ENCODE peak calls at places on chromosomes 11 and 22, in six cellular contexts. J is tibial nerve; T is endothelial cell of umbilical vein; X is SJCRH30; H is heart left ventricle; K is CD8-positive, alpha-beta T cell. S is an unnamed sample.
A peak's percentile ranks its signal among the peaks of the same experiment; 100 is the strongest.

GRCh38 chr11:2164081-2164480 is 3.1 kb upstream of the INS start:
- DNase-seq in J (no peak), T (no peak), X (no peak), H (no peak), K (no peak), S (no peak)

GRCh38 chr11:33263549-33263948 is 6.4 kb downstream of the HIPK3 start:
- DNase-seq in J (no peak), T (no peak), X (no peak), H (no peak), K (no peak), S (no peak)

GRCh38 chr11:130549393-130549999 is 101.1 kb downstream of the ADAMTS15 start:
- DNase-seq in J (no peak), T (no peak), X (no peak), H (no peak), K (no peak), S (no peak)

GRCh38 chr11:69387409-69387885 is 93.5 kb downstream of the MYEOV start:
- DNase-seq in J (no peak), T (no peak), X (no peak), H (no peak), K (no peak), S (no peak)

GRCh38 chr11:9003573-9004309 is at the start of gene NRIP3:
- DNase-seq in J (peak; percentile 41), T (peak; percentile 58), X (peak; percentile 84), H (peak; percentile 74), K (peak; percentile 58), S (no peak)

GRCh38 chr22:19378362-19378711 is 53.2 kb downstream of the HIRA start:
- DNase-seq in J (no peak), T (no peak), X (no peak), H (no peak), K (no peak), S (no peak)

GRCh38 chr11:114738954-114739353 is 60.6 kb downstream of the NXPE2 start:
- DNase-seq in J (no peak), T (peak; percentile 50), X (peak; percentile 49), H (no peak), K (no peak), S (peak; percentile 3)

GRCh38 chr22:46969491-46969890 is 207.0 kb downstream of the TBC1D22A start:
- DNase-seq in J (no peak), T (no peak), X (no peak), H (no peak), K (no peak), S (no peak)

GRCh38 chr11:93591247-93591898 is 48.2 kb upstream of the SMCO4 start:
- DNase-seq in J (no peak), T (no peak), X (no peak), H (no peak), K (no peak), S (no peak)

GRCh38 chr22:49372530-49373288 is 455.0 kb downstream of the BRD1 start:
- DNase-seq in J (no peak), T (no peak), X (peak; percentile 18), H (no peak), K (no peak), S (no peak)

GRCh38 chr22:36928826-36929535 is 15.6 kb downstream of the CSF2RB start:
- DNase-seq in J (no peak), T (no peak), X (no peak), H (no peak), K (no peak), S (no peak)
- H3K27ac ChIP-seq in J (no peak overlapping the region), T (no peak overlapping the region), X (no peak overlapping the region), H (no peak overlapping the region), K (no peak overlapping the region), S (no peak overlapping the region)

DNA sequence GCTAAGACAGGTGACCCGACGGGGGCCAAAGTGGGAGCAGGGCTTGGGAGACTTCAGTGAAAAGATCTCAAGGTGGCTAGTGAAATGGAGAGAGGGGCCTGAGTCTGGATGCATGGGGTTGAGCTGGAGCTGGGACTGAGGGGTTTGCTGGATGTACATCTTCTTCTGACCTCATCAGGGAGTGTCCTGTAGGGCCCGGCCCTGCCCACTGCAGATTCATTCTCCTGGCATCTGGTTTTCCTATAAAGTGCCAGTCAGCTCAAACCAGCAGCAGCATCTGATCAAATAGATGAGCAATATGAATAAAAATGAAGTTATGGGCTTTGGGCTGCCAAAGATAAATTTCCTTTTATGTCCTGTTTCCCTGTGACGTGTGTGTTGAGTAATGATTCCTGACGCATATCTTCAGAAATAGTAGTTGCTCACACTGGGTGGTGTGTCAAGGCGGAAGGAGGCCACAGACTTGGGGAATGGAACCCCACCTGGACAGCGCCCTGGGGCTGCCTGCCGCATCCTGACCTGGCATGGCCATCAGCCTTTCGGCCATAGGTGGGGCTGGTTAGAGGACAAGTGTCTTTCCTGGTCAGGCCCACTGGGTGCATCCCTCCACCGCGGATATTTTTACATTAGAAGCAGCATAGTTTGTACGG is 135.4 kb downstream of the OSBP2 start:
- DNase-seq in J (no peak), T (peak; percentile 63), X (no peak), H (no peak), K (no peak), S (no peak)
- H3K27ac ChIP-seq in J (no peak overlapping the region), T (peak overlapping the region; percentile 69), X (no peak overlapping the region), H (no peak overlapping the region), K (no peak overlapping the region), S (no peak overlapping the region)

DNA sequence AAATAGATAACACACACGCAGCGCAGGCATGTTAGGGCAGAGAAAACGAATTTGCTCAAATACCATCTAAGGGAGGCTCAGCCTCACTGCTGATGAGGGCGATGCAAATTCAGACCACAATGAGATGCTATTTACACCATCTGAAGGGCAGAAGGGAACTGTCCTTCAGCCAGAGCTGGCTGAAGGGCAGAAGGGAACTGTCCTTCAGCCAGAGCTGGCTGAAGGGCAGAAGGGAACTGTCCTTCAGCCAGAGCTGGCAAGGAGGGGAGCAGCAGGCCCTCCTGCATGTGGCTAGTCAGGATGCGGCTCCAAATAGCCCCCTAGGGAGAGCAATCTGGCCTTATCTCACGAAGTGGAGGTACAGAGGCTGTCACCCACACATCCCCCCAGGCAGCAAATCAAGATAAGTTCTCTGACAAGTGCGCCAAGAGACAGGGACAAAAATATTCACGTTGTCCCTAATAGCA is 7.5 kb upstream of the SLC39A13 start:
- DNase-seq in J (no peak), T (no peak), X (no peak), H (no peak), K (no peak), S (no peak)
- H3K27ac ChIP-seq in J (peak overlapping the region; percentile 86), T (no peak overlapping the region), X (no peak overlapping the region), H (peak overlapping the region; percentile 64), K (no peak overlapping the region), S (peak overlapping the region; percentile 61)

GRCh38 chr11:62539238-62539925 is 7.2 kb downstream of the AHNAK start:
- DNase-seq in J (no peak), T (peak; percentile 65), X (peak; percentile 68), H (peak; percentile 65), K (no peak), S (no peak)
- H3K27ac ChIP-seq in J (peak overlapping the region; percentile 98), T (peak overlapping the region; percentile 29), X (peak overlapping the region; percentile 48), H (no peak overlapping the region), K (no peak overlapping the region), S (no peak overlapping the region)

GRCh38 chr11:118868659-118869058 is 15.0 kb upstream of the CXCR5 start:
- DNase-seq in J (no peak), T (no peak), X (no peak), H (no peak), K (no peak), S (no peak)
- H3K27ac ChIP-seq in J (no peak overlapping the region), T (no peak overlapping the region), X (no peak overlapping the region), H (no peak overlapping the region), K (no peak overlapping the region), S (no peak overlapping the region)

GRCh38 chr22:30074994-30075393 is 5.3 kb upstream of the HORMAD2 start:
- DNase-seq in J (no peak), T (no peak), X (no peak), H (no peak), K (no peak), S (no peak)

GRCh38 chr22:30078320-30079311 is 1.6 kb upstream of the HORMAD2 start:
- DNase-seq in J (no peak), T (no peak), X (peak; percentile 53), H (no peak), K (no peak), S (no peak)

GRCh38 chr22:30077279-30077678 is 3.0 kb upstream of the HORMAD2 start:
- DNase-seq in J (no peak), T (no peak), X (no peak), H (no peak), K (no peak), S (no peak)

GRCh38 chr22:30080805-30081204 is 541 bp downstream of the HORMAD2 start:
- DNase-seq in J (no peak), T (no peak), X (no peak), H (no peak), K (no peak), S (no peak)

DNA sequence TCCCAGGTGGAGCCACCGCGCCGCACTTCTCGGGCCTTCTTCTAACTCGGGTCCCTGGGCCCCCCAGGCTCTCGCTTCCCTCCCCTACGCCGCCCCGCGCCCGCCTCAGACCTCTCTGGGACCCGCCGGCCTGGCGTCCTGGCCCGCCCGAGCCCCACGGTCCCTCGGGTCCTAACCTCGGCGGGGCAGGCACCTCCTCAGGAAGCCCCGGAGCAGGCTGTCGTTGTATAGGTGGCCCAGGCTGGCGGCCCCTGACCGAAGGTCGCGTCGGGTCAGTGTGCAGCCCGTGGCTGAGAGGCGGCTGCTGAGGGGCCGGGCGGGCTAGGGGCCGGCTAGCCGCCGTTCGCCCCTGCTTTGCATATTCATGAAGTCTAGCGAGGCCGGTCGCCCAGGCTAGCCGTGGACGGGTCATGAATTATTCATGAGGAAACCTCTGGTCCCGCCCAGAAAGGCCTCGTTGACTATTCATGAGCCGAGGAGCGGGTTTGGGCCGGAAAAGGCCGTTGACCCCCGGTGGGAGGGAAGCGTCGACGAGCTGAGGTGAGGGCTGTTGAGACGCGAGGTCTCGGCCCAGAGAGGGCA is at the start of gene HORMAD2:
- DNase-seq in J (no peak), T (peak; percentile 22), X (no peak), H (no peak), K (no peak), S (peak; percentile 27)
- H3K27ac ChIP-seq in J (no peak within 1 kb of the TSS), T (no peak within 1 kb of the TSS), X (no peak within 1 kb of the TSS), H (no peak within 1 kb of the TSS), K (no peak within 1 kb of the TSS), S (no peak within 1 kb of the TSS)

DNA sequence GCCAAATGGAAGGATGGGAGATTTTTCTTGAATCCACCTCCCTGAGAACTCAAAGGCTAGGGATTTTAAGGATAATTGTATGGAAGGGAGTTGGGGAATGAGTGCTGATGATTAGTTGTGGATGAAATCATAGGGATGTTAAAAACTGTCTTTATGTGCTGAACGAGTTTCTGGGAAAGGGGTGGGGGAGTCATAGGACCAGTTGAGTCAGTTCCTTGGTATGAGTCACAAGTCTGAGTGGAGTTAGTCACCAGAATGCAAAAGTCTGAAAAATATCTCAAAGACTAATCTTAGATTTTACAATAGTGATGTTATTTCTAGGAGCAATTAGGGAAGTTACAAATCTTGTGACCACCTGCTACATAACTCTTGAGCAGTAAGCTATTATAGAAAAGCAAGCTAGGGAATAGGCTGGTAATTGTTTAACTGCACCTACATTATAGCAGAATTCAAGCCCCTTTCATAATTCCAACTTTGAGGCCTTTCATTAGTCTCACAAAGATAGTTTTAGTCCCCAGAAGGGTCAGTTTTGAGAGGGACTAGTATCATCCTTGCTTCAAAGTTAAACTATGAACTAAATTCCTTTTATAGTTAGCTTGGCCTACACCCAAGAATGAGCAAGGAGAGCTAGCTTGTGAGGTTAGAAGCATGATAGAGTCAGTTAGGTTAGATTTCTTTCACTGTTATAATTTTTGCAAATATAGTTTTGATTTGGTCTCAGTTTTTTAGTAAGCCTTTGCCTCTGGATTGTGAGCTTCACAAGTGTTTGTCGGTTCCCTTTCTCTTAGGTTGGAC is 668.0 kb downstream of the ETS1 start:
- DNase-seq in J (no peak), T (peak; percentile 6), X (no peak), H (no peak), K (no peak), S (no peak)
- H3K27ac ChIP-seq in J (no peak overlapping the region), T (no peak overlapping the region), X (no peak overlapping the region), H (no peak overlapping the region), K (no peak overlapping the region), S (no peak overlapping the region)